ENCODE peak calls at places on chromosomes 4 and X, in five cellular contexts. One of them, this sample, is unnamed.

GRCh38 chr4:94208268-94208667 is 603 bp downstream of the SMARCAD1 start:
- DNase-seq in HCT116: no peak
- DNase-seq in GM12878: no peak
- DNase-seq in K562: no peak
- DNase-seq in HepG2: no peak
- DNase-seq in this sample: no peak

GRCh38 chr4:65538571-65538970 is 131.7 kb downstream of the EPHA5 start:
- DNase-seq in HCT116: no peak
- DNase-seq in K562: no peak
- DNase-seq in GM12878: no peak
- DNase-seq in HepG2: no peak
- DNase-seq in this sample: no peak

GRCh38 chrX:100648601-100649417 is 4.8 kb downstream of the SRPX2 start:
- DNase-seq in GM12878: no peak
- DNase-seq in K562: no peak
- DNase-seq in HepG2: peak
- DNase-seq in HCT116: no peak
- DNase-seq in this sample: no peak

GRCh38 chr4:138494931-138495330 is 252.8 kb upstream of the SLC7A11 start:
- DNase-seq in HCT116: peak
- DNase-seq in GM12878: peak
- DNase-seq in HepG2: peak
- DNase-seq in K562: no peak
- DNase-seq in this sample: peak

GRCh38 chrX:155334486-155335316 is at the start of gene CLIC2:
- DNase-seq in GM12878: no peak
- DNase-seq in K562: peak
- DNase-seq in HCT116: no peak
- DNase-seq in HepG2: no peak
- DNase-seq in this sample: no peak

GRCh38 chr4:74109116-74109791 is 10.3 kb upstream of the CXCL2 start:
- DNase-seq in HCT116: peak
- DNase-seq in GM12878: no peak
- DNase-seq in K562: no peak
- DNase-seq in HepG2: no peak
- DNase-seq in this sample: peak

GRCh38 chrX:68498044-68498507 is 775 bp upstream of the YIPF6 start:
- DNase-seq in HCT116: no peak
- DNase-seq in GM12878: no peak
- DNase-seq in HepG2: peak
- DNase-seq in K562: no peak
- DNase-seq in this sample: peak

GRCh38 chr4:142838781-142839180 is 7.3 kb downstream of the INPP4B start:
- DNase-seq in K562: no peak
- DNase-seq in HCT116: no peak
- DNase-seq in GM12878: no peak
- DNase-seq in HepG2: no peak
- DNase-seq in this sample: no peak

GRCh38 chrX:7054219-7055206 is 93.0 kb upstream of the STS start:
- DNase-seq in HepG2: no peak
- DNase-seq in HCT116: no peak
- DNase-seq in GM12878: no peak
- DNase-seq in K562: no peak
- DNase-seq in this sample: no peak

GRCh38 chr4:127783026-127783769 is 1.1 kb downstream of the HSPA4L start:
- DNase-seq in K562: peak
- DNase-seq in HCT116: peak
- DNase-seq in GM12878: no peak
- DNase-seq in HepG2: peak
- DNase-seq in this sample: no peak

GRCh38 chrX:129768186-129768585 is 11.6 kb upstream of the SASH3 start:
- DNase-seq in K562: no peak
- DNase-seq in GM12878: no peak
- DNase-seq in HepG2: no peak
- DNase-seq in HCT116: no peak
- DNase-seq in this sample: no peak

GRCh38 chr4:108466936-108467902 is 153.2 kb upstream of the RPL34 start:
- DNase-seq in HCT116: peak
- DNase-seq in HepG2: no peak
- DNase-seq in GM12878: peak
- DNase-seq in K562: no peak
- DNase-seq in this sample: no peak

GRCh38 chr4:16843831-16844508 is 54.5 kb downstream of the LDB2 start:
- DNase-seq in HepG2: peak
- DNase-seq in GM12878: no peak
- DNase-seq in HCT116: no peak
- DNase-seq in K562: no peak
- DNase-seq in this sample: peak
- TF ChIP-seq ZNF274 in HepG2: no peak
- TF ChIP-seq ZNF274 in GM12878: no peak
- TF ChIP-seq ZNF274 in HCT116: no peak
- TF ChIP-seq ZNF274 in K562: no peak
- TF ChIP-seq ZNF274 in this sample: no peak

GRCh38 chr4:140976768-140977167 is 156.5 kb downstream of the RNF150 start:
- DNase-seq in HCT116: no peak
- DNase-seq in HepG2: no peak
- DNase-seq in K562: no peak
- DNase-seq in GM12878: no peak
- DNase-seq in this sample: no peak
- TF ChIP-seq ZNF274 in HCT116: no peak
- TF ChIP-seq ZNF274 in HepG2: no peak
- TF ChIP-seq ZNF274 in K562: no peak
- TF ChIP-seq ZNF274 in GM12878: no peak
- TF ChIP-seq ZNF274 in this sample: no peak

GRCh38 chr4:4914059-4914820 is 54.8 kb downstream of the MSX1 start:
- DNase-seq in GM12878: no peak
- DNase-seq in HCT116: no peak
- DNase-seq in K562: no peak
- DNase-seq in HepG2: no peak
- DNase-seq in this sample: no peak
- TF ChIP-seq ZNF274 in GM12878: no peak
- TF ChIP-seq ZNF274 in HCT116: no peak
- TF ChIP-seq ZNF274 in K562: no peak
- TF ChIP-seq ZNF274 in HepG2: no peak
- TF ChIP-seq ZNF274 in this sample: no peak

GRCh38 chr4:98480535-98480934 is 177.9 kb downstream of the TSPAN5 start:
- DNase-seq in HCT116: no peak
- DNase-seq in GM12878: no peak
- DNase-seq in HepG2: no peak
- DNase-seq in K562: no peak
- DNase-seq in this sample: no peak

GRCh38 chr4:98484031-98484430 is 174.4 kb downstream of the TSPAN5 start:
- DNase-seq in K562: no peak
- DNase-seq in HepG2: no peak
- DNase-seq in HCT116: no peak
- DNase-seq in GM12878: no peak
- DNase-seq in this sample: no peak

GRCh38 chr4:98481167-98481566 is 177.2 kb downstream of the TSPAN5 start:
- DNase-seq in K562: no peak
- DNase-seq in GM12878: no peak
- DNase-seq in HCT116: no peak
- DNase-seq in HepG2: peak
- DNase-seq in this sample: no peak

GRCh38 chr4:98482503-98482846 is 175.9 kb downstream of the TSPAN5 start:
- DNase-seq in HCT116: no peak
- DNase-seq in HepG2: no peak
- DNase-seq in GM12878: no peak
- DNase-seq in K562: no peak
- DNase-seq in this sample: no peak

GRCh38 chr4:98482847-98483806 is 175.3 kb downstream of the TSPAN5 start:
- DNase-seq in HepG2: peak
- DNase-seq in GM12878: peak
- DNase-seq in K562: no peak
- DNase-seq in HCT116: peak
- DNase-seq in this sample: no peak
- TF ChIP-seq ZNF274 in HepG2: no peak
- TF ChIP-seq ZNF274 in GM12878: no peak
- TF ChIP-seq ZNF274 in K562: no peak
- TF ChIP-seq ZNF274 in HCT116: no peak
- TF ChIP-seq ZNF274 in this sample: no peak

DNA sequence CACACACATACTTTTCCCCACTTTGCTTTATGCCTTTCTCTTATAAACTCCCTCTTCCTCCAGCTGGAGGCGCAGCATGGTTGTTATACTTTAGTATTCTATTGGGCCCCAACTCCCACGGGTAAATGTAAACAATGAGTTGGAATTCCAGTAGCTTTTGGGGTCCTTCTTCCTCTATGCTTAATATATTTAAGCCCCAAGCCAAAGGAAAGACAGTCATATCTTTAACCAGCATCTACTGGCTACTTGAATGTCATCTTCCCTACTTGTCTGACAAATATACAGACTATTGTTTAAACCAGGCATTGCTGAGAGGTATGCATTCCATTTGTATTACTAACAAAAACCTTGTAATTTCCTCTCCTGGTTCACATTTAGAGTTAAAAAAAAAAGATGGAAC is 72.9 kb downstream of the WDR19 start:
- DNase-seq in HepG2: peak
- DNase-seq in GM12878: no peak
- DNase-seq in K562: peak
- DNase-seq in HCT116: no peak
- DNase-seq in this sample: no peak
- TF ChIP-seq ZNF274 in HepG2: no peak
- TF ChIP-seq ZNF274 in GM12878: no peak
- TF ChIP-seq ZNF274 in K562: no peak
- TF ChIP-seq ZNF274 in HCT116: no peak
- TF ChIP-seq ZNF274 in this sample: no peak

GRCh38 chrX:78024349-78025108 is 55.1 kb upstream of the PGAM4 start:
- DNase-seq in HCT116: peak
- DNase-seq in K562: peak
- DNase-seq in GM12878: no peak
- DNase-seq in HepG2: peak
- DNase-seq in this sample: no peak
- TF ChIP-seq ZNF274 in HCT116: no peak
- TF ChIP-seq ZNF274 in K562: no peak
- TF ChIP-seq ZNF274 in GM12878: no peak
- TF ChIP-seq ZNF274 in HepG2: no peak
- TF ChIP-seq ZNF274 in this sample: no peak

GRCh38 chrX:94576367-94577004 is 902.5 kb downstream of the FAM133A start:
- DNase-seq in HCT116: no peak
- DNase-seq in K562: no peak
- DNase-seq in HepG2: no peak
- DNase-seq in GM12878: no peak
- DNase-seq in this sample: no peak
- TF ChIP-seq ZNF274 in HCT116: no peak
- TF ChIP-seq ZNF274 in K562: no peak
- TF ChIP-seq ZNF274 in HepG2: no peak
- TF ChIP-seq ZNF274 in GM12878: no peak
- TF ChIP-seq ZNF274 in this sample: no peak

DNA sequence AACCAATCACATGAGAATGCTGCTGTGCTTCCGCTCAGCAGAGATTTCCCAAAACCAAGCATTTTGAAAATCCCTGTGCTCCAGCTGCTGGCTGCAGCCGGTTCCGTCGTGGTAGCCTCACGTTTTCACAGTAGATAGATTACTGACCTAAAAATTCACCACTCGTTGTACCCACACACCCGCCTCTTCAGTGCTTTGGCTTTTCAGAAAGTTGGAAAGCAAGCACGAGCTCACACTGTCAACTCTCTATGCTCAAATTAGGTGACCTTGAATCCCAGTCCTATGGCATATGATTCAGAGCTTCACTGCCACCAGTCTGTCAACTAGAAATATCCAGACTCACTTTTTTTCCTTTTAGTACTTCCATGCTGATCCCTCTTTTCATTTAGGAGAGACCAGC is 168.9 kb downstream of the DCTD start:
- DNase-seq in GM12878: no peak
- DNase-seq in K562: no peak
- DNase-seq in HCT116: no peak
- DNase-seq in HepG2: no peak
- DNase-seq in this sample: no peak
- TF ChIP-seq ZNF274 in GM12878: no peak
- TF ChIP-seq ZNF274 in K562: no peak
- TF ChIP-seq ZNF274 in HCT116: no peak
- TF ChIP-seq ZNF274 in HepG2: no peak
- TF ChIP-seq ZNF274 in this sample: no peak

DNA sequence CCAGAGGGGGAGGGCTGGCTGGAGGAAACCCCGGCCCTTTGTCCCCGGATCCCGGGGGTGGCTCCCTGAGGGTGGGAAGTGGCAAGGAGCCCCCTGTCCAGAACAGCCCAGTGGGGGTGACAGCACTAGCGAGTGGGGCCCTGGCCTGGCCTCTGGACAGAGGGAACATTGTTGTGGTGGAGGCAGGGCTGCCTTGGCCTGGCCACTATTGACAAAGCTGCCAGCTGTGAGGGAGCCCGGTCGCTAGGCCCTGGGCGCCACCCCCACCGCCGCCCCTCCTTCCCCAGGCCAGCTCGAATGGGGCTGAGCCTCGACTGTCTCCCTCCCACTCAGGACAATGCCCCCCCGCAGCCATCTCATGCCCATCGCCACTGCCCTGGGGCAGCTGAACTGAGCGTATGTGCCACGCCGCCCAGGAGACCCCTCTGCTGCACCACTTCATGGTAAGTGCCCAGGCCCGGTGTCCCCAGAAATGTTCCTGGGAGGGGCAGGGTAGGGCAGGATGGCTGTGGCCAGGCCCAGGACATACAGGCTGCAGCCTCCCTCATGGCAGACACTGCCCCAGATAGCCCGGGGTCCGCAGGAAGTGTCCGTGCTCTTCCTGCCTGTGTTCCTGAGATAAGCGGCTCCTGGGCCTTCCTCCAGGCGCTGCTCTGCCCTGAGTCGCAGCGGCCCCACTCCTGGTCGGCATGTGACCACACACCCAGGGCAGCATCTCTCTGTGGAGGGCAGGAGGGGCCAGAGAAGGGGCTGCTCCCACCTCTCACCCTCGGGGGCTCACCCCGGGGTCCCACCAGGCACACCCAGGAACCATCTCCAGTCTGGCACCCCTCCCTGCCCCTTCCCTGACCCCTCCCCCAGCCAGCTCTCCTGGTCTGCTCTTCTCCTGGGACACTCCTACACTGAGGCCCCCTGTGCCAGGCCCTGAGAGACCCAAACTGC is 1.4 kb downstream of the PLXNB3 start:
- DNase-seq in GM12878: no peak
- DNase-seq in K562: peak
- DNase-seq in HCT116: no peak
- DNase-seq in HepG2: peak
- DNase-seq in this sample: no peak
- TF ChIP-seq ZNF274 in GM12878: no peak
- TF ChIP-seq ZNF274 in K562: no peak
- TF ChIP-seq ZNF274 in HCT116: no peak
- TF ChIP-seq ZNF274 in HepG2: no peak
- TF ChIP-seq ZNF274 in this sample: no peak

This sample was measured in NT2/D1.